ENCODE peak calls at places on chromosomes 16 and 17, in six cellular contexts. O, B, D, N, E and F are unnamed samples.

GRCh38 chr17:40071720-40072480 is 9.1 kb downstream of the THRA start:
- DNase-seq in E (no peak), D (no peak), O (no peak), N (peak), B (no peak), F (peak)

GRCh38 chr16:58337090-58337444 is 42.2 kb upstream of the PRSS54 start:
- DNase-seq in O (no peak), B (no peak), D (no peak), E (no peak), N (peak), F (no peak)

GRCh38 chr17:26773189-26774188 is 520.4 kb upstream of the WSB1 start:
- DNase-seq in D (no peak), E (no peak), O (no peak), B (no peak), N (no peak), F (no peak)

GRCh38 chr17:35390663-35391062 is 17.2 kb upstream of the SLFN11 start:
- DNase-seq in E (no peak), B (no peak), D (no peak), N (no peak), O (no peak), F (no peak)

GRCh38 chr17:40073454-40074174 is 10.8 kb downstream of the THRA start:
- DNase-seq in B (no peak), E (no peak), N (no peak), O (no peak), D (no peak), F (no peak)

GRCh38 chr16:23225109-23225508 is 42.6 kb downstream of the SCNN1G start:
- DNase-seq in N (no peak), E (no peak), O (no peak), D (no peak), B (no peak), F (no peak)

GRCh38 chr17:73630531-73630930 is 13.7 kb downstream of the SDK2 start:
- DNase-seq in N (no peak), D (peak), B (no peak), E (no peak), O (no peak), F (no peak)

GRCh38 chr17:19306160-19307111 is 56.1 kb downstream of the B9D1 start:
- DNase-seq in O (no peak), E (no peak), N (no peak), B (no peak), D (no peak), F (no peak)

GRCh38 chr17:40448213-40448638 is 5.0 kb downstream of the IGFBP4 start:
- DNase-seq in E (no peak), O (no peak), D (no peak), B (peak), N (no peak), F (no peak)

GRCh38 chr16:69084301-69084700 is 21.2 kb upstream of the HAS3 start:
- DNase-seq in D (no peak), O (no peak), N (no peak), E (no peak), B (peak), F (no peak)

GRCh38 chr17:17684901-17685774 is 3.9 kb downstream of the RAI1 start:
- DNase-seq in O (no peak), N (peak), B (peak), E (no peak), D (peak), F (peak)

GRCh38 chr16:35685085-35685484 is 2225.7 kb downstream of the TP53TG3F start:
- DNase-seq in D (no peak), N (no peak), E (no peak), O (no peak), B (no peak), F (no peak)

GRCh38 chr16:3983081-3983520 is 102.6 kb upstream of the CREBBP start:
- DNase-seq in B (peak), N (peak), E (peak), D (peak), O (peak), F (peak)

GRCh38 chr17:15510361-15510760 is 42.9 kb upstream of the CDRT4 start:
- DNase-seq in O (no peak), E (no peak), B (peak), N (no peak), D (no peak), F (peak)

GRCh38 chr17:879546-879945 is 97.4 kb downstream of the MRM3 start:
- DNase-seq in O (peak), B (peak), N (peak), D (peak), E (peak), F (peak)

GRCh38 chr17:27888945-27889344 is 4.2 kb downstream of the LYRM9 start:
- DNase-seq in E (peak), O (peak), N (peak), D (peak), B (peak), F (peak)

GRCh38 chr17:50911450-50911849 is 45.3 kb upstream of the TOB1 start:
- DNase-seq in E (no peak), N (no peak), B (no peak), D (no peak), O (no peak), F (no peak)

GRCh38 chr17:79047923-79048825 is 24.2 kb downstream of the C1QTNF1 start:
- DNase-seq in B (no peak), E (no peak), D (no peak), N (no peak), O (no peak), F (no peak)

GRCh38 chr17:55282379-55282702 is 17.6 kb downstream of the HLF start:
- DNase-seq in O (no peak), B (no peak), D (no peak), E (no peak), N (no peak), F (no peak)

GRCh38 chr16:10883004-10883403 is 6.0 kb downstream of the CIITA start:
- DNase-seq in N (no peak), D (peak), E (no peak), B (no peak), O (no peak), F (no peak)

GRCh38 chr17:76627510-76627909 is 16.0 kb downstream of the ST6GALNAC1 start:
- DNase-seq in N (no peak), B (no peak), E (no peak), D (no peak), O (no peak), F (no peak)

GRCh38 chr16:81238296-81239011 is at the start of gene BCO1:
- DNase-seq in N (peak), O (peak), E (no peak), D (peak), B (peak), F (peak)

GRCh38 chr17:47896672-47897490 is 845 bp downstream of the SP2 start:
- DNase-seq in E (no peak), O (no peak), N (no peak), D (no peak), B (peak), F (peak)

GRCh38 chr17:82126479-82127314 is 28.7 kb upstream of the FASN start:
- DNase-seq in B (no peak), E (no peak), N (no peak), O (no peak), D (no peak), F (no peak)

GRCh38 chr17:2259769-2260536 is 43.6 kb downstream of the SMG6 start:
- DNase-seq in D (peak), E (no peak), O (no peak), N (no peak), B (peak), F (peak)

GRCh38 chr16:66903544-66904427 is 14.9 kb downstream of the CDH16 start:
- DNase-seq in N (no peak), B (no peak), O (no peak), E (no peak), D (no peak), F (no peak)

DNA sequence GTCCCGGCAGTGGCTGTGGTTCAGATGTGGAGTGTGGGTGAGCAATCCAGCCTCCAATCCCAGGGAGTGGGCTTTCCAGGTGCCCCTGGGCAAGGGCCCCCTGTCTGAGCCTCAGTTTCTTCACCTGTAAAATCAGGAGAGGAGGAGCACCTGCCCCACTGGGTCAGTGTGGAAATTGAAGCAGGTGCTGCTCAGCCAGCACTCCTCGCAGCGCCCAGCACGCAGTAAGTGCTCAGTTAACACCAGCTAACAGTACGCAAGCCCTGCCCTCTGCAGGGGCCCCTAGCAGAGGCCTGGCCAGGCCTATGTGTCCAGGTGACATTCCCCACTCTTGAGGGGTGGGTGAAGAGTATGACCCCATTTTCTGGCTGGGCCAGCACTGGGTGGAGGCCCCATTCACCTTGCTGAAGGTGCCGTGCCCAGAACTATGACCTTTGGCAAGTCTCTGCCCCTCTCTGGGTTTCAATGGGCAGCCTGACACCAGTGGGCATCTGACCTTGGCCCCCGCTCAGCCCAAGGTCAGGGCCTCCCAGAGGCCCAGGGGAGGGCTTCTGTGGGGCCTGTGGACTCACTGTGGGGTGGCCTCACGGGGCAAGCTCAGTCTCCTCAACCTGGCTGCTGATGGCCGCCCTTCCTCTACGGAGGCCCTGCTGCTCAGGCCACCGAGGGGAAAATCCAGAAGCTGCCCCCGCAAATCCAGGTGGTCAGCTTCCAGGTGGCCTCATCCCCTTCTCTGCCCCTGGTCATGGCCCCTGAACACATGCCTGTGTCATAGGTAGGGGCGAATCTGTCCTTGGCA is 2.5 kb downstream of the MTSS2 start:
- DNase-seq in B (no peak), O (no peak), N (no peak), D (no peak), E (no peak), F (no peak)
- H3K4ac ChIP-seq in B (peak), O (no peak), N (no peak), D (no peak), E (no peak), F (peak)

GRCh38 chr16:79648846-79649245 is 48.3 kb upstream of the MAF start:
- DNase-seq in O (no peak), E (no peak), B (no peak), N (no peak), D (no peak), F (no peak)

GRCh38 chr16:79647586-79647985 is 47.0 kb upstream of the MAF start:
- DNase-seq in D (no peak), E (no peak), O (no peak), N (no peak), B (no peak), F (no peak)

GRCh38 chr16:79644977-79645667 is 44.6 kb upstream of the MAF start:
- DNase-seq in N (no peak), O (no peak), D (peak), B (no peak), E (no peak), F (no peak)

GRCh38 chr16:79642652-79643051 is 42.1 kb upstream of the MAF start:
- DNase-seq in B (no peak), O (no peak), E (no peak), D (no peak), N (no peak), F (no peak)

DNA sequence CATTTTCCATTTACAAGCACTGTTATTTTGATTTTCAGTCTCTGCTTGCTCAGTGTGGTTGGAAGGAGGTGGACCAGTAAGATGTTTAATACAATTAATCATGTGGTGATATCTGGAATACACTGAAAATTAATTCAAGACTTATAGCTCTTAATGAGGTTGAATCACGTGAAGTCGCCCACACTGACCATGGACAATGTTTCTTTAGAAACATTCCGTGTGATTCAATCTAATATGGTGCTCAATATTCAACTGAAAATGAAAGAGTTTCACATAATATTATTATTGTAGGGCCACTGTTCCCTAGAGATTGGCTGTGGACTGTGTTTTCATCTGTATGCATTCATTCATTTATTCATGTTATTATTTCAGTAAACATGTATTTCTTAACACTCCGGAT is 45.2 kb upstream of the MAF start:
- DNase-seq in O (no peak), E (no peak), D (no peak), N (no peak), B (no peak), F (no peak)
- H2BK120ac ChIP-seq in O (no peak), E (no peak), D (no peak), N (no peak), B (no peak), F (no peak)

DNA sequence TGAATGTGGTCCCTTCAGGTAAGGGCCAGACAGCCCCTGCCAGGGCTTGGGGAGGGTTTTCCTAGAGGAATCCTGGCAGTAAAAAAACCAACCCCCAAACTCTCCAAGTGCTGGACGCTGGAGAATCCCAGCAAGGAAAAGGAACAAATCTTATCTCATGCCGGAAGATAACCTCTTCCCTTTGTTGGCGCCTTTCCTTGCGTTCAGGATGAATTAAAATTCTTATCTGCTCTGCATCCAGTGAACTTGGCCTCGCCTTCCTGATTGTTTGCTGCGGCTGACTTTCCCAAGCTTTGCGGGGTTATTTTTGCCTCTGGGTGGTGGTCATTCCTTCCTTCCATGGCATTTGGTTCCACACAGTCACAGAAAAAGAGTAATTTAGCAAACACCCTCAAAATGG is 77.6 kb downstream of the MRC2 start:
- DNase-seq in O (no peak), N (no peak), B (no peak), E (no peak), D (peak), F (no peak)
- H3K4ac ChIP-seq in O (no peak), N (no peak), B (peak), E (no peak), D (peak), F (no peak)

GRCh38 chr17:4140125-4140524 is 2.7 kb downstream of the ZZEF1 start:
- DNase-seq in E (no peak), N (no peak), D (no peak), O (no peak), B (no peak), F (no peak)

GRCh38 chr17:4147751-4148310 is 4.8 kb downstream of the CYB5D2 start:
- DNase-seq in D (no peak), O (no peak), B (peak), E (no peak), N (no peak), F (no peak)

GRCh38 chr17:4144411-4144747 is 1.4 kb downstream of the CYB5D2 start:
- DNase-seq in N (no peak), E (no peak), D (no peak), B (no peak), O (no peak), F (no peak)

GRCh38 chr17:4142107-4142900 is 526 bp downstream of the ZZEF1 start:
- DNase-seq in B (peak), N (no peak), O (no peak), E (no peak), D (peak), F (peak)

DNA sequence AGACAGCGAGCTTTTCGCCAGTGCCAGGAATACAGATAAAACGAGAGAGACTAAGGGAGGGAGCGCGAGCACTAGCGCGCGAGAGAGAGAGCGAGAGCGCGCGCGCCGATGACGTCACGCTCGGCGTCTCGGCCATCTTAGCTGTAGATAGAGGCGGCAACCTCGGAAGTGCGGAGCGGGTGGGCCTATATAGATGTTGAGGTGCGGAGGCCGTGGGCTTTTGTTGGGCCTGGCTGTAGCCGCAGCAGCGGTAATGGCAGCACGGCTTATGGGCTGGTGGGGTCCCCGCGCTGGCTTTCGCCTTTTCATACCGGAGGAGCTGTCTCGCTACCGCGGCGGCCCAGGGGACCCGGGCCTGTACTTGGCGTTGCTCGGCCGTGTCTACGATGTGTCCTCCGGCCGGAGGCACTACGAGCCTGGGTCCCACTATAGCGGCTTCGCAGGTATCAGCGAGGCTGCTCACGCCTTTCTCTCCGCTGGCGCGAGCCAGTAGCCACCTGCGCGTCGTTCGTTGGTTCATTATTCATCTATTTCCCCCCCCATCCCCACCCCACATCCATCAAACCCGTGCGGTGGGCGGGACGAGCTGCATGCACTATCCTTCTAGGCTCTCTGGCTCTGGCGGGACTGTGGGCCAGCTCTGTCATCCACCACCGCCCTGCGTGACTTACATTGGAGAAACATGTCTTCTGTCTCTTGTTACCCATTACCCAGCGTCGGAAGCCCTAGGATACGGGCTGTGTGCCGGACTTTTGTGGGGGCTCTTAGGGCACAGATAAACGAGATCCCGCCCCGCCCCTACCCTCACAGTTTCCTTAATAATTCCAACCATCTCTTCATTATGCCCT is 790 bp downstream of the CYB5D2 start:
- DNase-seq in E (peak), B (peak), N (peak), O (peak), D (peak), F (peak)
- H2BK120ac ChIP-seq in E (no peak), B (peak), N (no peak), O (peak), D (no peak), F (no peak)

GRCh38 chr16:87765473-87765775 is 362 bp downstream of the KLHDC4 start:
- DNase-seq in D (peak), E (no peak), B (peak), O (no peak), N (no peak), F (peak)

GRCh38 chr16:87765776-87766484 is at the start of gene KLHDC4:
- DNase-seq in B (peak), O (peak), E (peak), D (peak), N (peak), F (peak)

GRCh38 chr16:87766485-87766797 is 655 bp upstream of the KLHDC4 start:
- DNase-seq in E (no peak), O (no peak), D (no peak), B (no peak), N (no peak), F (no peak)

GRCh38 chr16:87762620-87763019 is 3.2 kb downstream of the KLHDC4 start:
- DNase-seq in B (no peak), D (no peak), O (no peak), N (no peak), E (no peak), F (no peak)

GRCh38 chr16:87764600-87765472 is 950 bp downstream of the KLHDC4 start:
- DNase-seq in N (no peak), D (no peak), O (no peak), B (no peak), E (no peak), F (no peak)
- H3K4ac ChIP-seq in N (no peak), D (no peak), O (no peak), B (no peak), E (no peak), F (peak)

GRCh38 chr16:75114946-75115825 is 1.4 kb downstream of the LDHD start:
- DNase-seq in N (no peak), O (no peak), B (no peak), D (no peak), E (no peak), F (no peak)

GRCh38 chr16:75114179-75114945 is 2.2 kb downstream of the LDHD start:
- DNase-seq in N (peak), O (no peak), D (no peak), B (no peak), E (no peak), F (no peak)

GRCh38 chr16:75116081-75116910 is at the start of gene LDHD:
- DNase-seq in D (peak), O (no peak), N (peak), E (peak), B (no peak), F (no peak)

GRCh38 chr16:75118943-75119539 is 2.5 kb upstream of the LDHD start:
- DNase-seq in N (no peak), B (no peak), O (no peak), E (no peak), D (no peak), F (no peak)

GRCh38 chr16:75116911-75117245 is 298 bp upstream of the LDHD start:
- DNase-seq in E (no peak), N (no peak), B (no peak), O (no peak), D (no peak), F (no peak)
- H2BK120ac ChIP-seq in E (peak), N (no peak), B (no peak), O (no peak), D (no peak), F (no peak)

GRCh38 chr16:85750827-85751641 is at the start of gene C16orf74:
- DNase-seq in D (no peak), N (no peak), B (peak), E (no peak), O (no peak), F (peak)
- H3K4ac ChIP-seq in D (peak), N (no peak), B (peak), E (peak), O (no peak), F (peak)

GRCh38 chr16:29784901-29785500 is 5.5 kb upstream of the KIF22 start:
- DNase-seq in E (peak), N (peak), O (peak), B (peak), D (peak), F (peak)

GRCh38 chr16:29779474-29779873 is 1.4 kb downstream of the ZG16 start:
- DNase-seq in D (peak), E (no peak), O (no peak), B (no peak), N (peak), F (no peak)

GRCh38 chr16:29789775-29790182 is 772 bp upstream of the KIF22 start:
- DNase-seq in B (no peak), O (no peak), N (no peak), D (no peak), E (no peak), F (no peak)

DNA sequence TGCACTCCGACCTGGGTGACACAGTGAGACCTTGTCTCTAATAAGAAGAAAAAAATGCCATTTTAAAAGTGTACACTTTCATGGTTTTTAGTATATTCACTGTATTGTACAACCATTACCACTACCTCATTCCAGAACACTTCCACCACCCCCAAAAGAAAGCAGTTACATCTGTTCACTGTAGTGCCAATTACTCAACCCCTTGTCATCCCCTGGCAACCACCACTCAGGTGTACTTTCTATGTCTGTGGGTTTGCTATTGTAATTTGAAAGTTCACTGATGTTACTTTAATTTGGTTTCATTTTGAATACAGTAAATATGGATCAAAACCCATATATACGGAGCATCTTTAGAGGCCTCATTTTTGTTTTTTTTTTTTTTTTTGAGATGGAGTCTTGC is 6.1 kb downstream of the ZG16 start:
- DNase-seq in B (no peak), E (no peak), N (no peak), D (no peak), O (no peak), F (no peak)
- H2BK120ac ChIP-seq in B (no peak), E (no peak), N (no peak), D (no peak), O (no peak), F (no peak)